ENCODE peak calls at places on chromosomes 12 and 14, in five cellular contexts. K is NCI-H1436 treated with DMSO at 0.1 percent for 48 hours, W is PC-9, L is sigmoid colon, R is brain pericyte. T is an unnamed sample.

GRCh38 chr12:38844237-38844636 is 61.2 kb downstream of the CPNE8 start:
- DNase-seq in K (no peak), W (no peak), L (no peak), R (no peak), T (no peak)

GRCh38 chr12:106766393-106766826 is 8.1 kb upstream of the RIC8B start:
- DNase-seq in K (no peak), W (no peak), L (no peak), R (no peak), T (no peak)

GRCh38 chr12:32455607-32456063 is 56.3 kb downstream of the FGD4 start:
- DNase-seq in K (peak), W (peak), L (no peak), R (peak), T (peak)

GRCh38 chr12:24728366-24728765 is 220.5 kb downstream of the BCAT1 start:
- DNase-seq in K (no peak), W (no peak), L (no peak), R (no peak), T (no peak)

GRCh38 chr12:62913380-62913779 is 21.6 kb downstream of the PPM1H start:
- DNase-seq in K (no peak), W (no peak), L (no peak), R (no peak), T (no peak)

GRCh38 chr14:20143911-20144310 is 5.3 kb downstream of the OR4N5 start:
- DNase-seq in K (no peak), W (no peak), L (no peak), R (no peak), T (no peak)

GRCh38 chr14:38391334-38391733 is 135.4 kb upstream of the CLEC14A start:
- DNase-seq in K (no peak), W (no peak), L (no peak), R (no peak), T (no peak)

GRCh38 chr12:5391638-5392037 is 40.3 kb upstream of the NTF3 start:
- DNase-seq in K (no peak), W (peak), L (no peak), R (no peak), T (no peak)

GRCh38 chr12:26857465-26858176 is 24.6 kb upstream of the ITPR2 start:
- DNase-seq in K (no peak), W (no peak), L (no peak), R (no peak), T (no peak)

GRCh38 chr14:96666088-96666487 is 131.1 kb upstream of the VRK1 start:
- DNase-seq in K (no peak), W (no peak), L (no peak), R (no peak), T (no peak)

GRCh38 chr12:89106950-89107349 is 245.4 kb downstream of the DUSP6 start:
- DNase-seq in K (no peak), W (no peak), L (no peak), R (no peak), T (no peak)